ENCODE peak calls at places on chromosomes 2 and 18, in nine cellular contexts. R is K562; E is A549; Q is upper lobe of right lung; D is adrenal gland; I is heart left ventricle; L is CD8-positive, alpha-beta T cell; G is right lobe of liver; H is HCT116. X is an unnamed sample. For H3K9me3, the result is how much of the 10 kb centered on the place peaks cover.

GRCh38 chr2:149363953-149364352 is 33.6 kb downstream of the LYPD6 start:
- DNase-seq in R (no peak), G (no peak), L (no peak), D (no peak), Q (no peak), E (no peak), H (no peak), I (no peak), X (no peak)

GRCh38 chr18:49335677-49336076 is 124.8 kb downstream of the DYM start:
- DNase-seq in D (no peak), L (no peak), H (no peak), I (no peak), E (peak), G (no peak), Q (no peak), R (peak), X (no peak)

GRCh38 chr18:292271-292670 is 24.4 kb upstream of the THOC1 start:
- DNase-seq in Q (no peak), R (no peak), H (no peak), L (no peak), I (no peak), D (no peak), G (no peak), E (no peak), X (no peak)

GRCh38 chr2:239093956-239094355 is 246.1 kb downstream of the TWIST2 start:
- DNase-seq in E (no peak), Q (no peak), R (no peak), H (no peak), D (peak), G (no peak), L (no peak), I (no peak), X (no peak)

GRCh38 chr2:173623411-173624076 is 268.9 kb downstream of the CDCA7 start:
- DNase-seq in H (no peak), L (no peak), I (no peak), Q (no peak), R (no peak), D (no peak), G (no peak), E (no peak), X (no peak)

GRCh38 chr2:9811679-9812511 is 31.4 kb upstream of the TAF1B start:
- DNase-seq in G (no peak), E (no peak), R (no peak), H (no peak), L (no peak), I (no peak), D (no peak), Q (no peak), X (peak)

GRCh38 chr18:3251249-3251962 is 3.8 kb downstream of the MYL12A start:
- DNase-seq in L (no peak), D (no peak), I (no peak), R (no peak), E (no peak), G (no peak), H (no peak), Q (no peak), X (no peak)

GRCh38 chr2:23456881-23457760 is 72.1 kb downstream of the KLHL29 start:
- DNase-seq in Q (no peak), D (no peak), E (no peak), L (no peak), H (no peak), R (no peak), I (no peak), G (no peak), X (no peak)

GRCh38 chr2:67649331-67650071 is 252.4 kb downstream of the ETAA1 start:
- DNase-seq in Q (no peak), L (no peak), E (peak), H (no peak), R (no peak), I (peak), D (peak), G (no peak), X (no peak)

GRCh38 chr2:65057391-65058052 is 1.3 kb downstream of the CEP68 start:
- DNase-seq in H (no peak), R (peak), I (no peak), E (no peak), L (peak), G (no peak), D (no peak), Q (no peak), X (no peak)

GRCh38 chr18:12038082-12038660 is 55.5 kb upstream of the ANKRD62 start:
- DNase-seq in D (no peak), R (no peak), E (no peak), L (no peak), G (no peak), Q (no peak), I (peak), H (no peak), X (no peak)

GRCh38 chr2:8409461-8410260 is 272.2 kb upstream of the ID2 start:
- DNase-seq in E (no peak), R (no peak), L (no peak), D (peak), H (no peak), Q (no peak), I (no peak), G (no peak), X (no peak)

GRCh38 chr2:10242451-10242850 is 60.3 kb upstream of the HPCAL1 start:
- DNase-seq in D (no peak), I (no peak), E (no peak), H (no peak), G (peak), R (no peak), Q (peak), L (no peak), X (peak)

GRCh38 chr18:46054956-46055831 is 16.9 kb downstream of the PSTPIP2 start:
- DNase-seq in H (no peak), G (no peak), Q (no peak), I (no peak), L (no peak), E (no peak), D (no peak), R (peak), X (no peak)

DNA sequence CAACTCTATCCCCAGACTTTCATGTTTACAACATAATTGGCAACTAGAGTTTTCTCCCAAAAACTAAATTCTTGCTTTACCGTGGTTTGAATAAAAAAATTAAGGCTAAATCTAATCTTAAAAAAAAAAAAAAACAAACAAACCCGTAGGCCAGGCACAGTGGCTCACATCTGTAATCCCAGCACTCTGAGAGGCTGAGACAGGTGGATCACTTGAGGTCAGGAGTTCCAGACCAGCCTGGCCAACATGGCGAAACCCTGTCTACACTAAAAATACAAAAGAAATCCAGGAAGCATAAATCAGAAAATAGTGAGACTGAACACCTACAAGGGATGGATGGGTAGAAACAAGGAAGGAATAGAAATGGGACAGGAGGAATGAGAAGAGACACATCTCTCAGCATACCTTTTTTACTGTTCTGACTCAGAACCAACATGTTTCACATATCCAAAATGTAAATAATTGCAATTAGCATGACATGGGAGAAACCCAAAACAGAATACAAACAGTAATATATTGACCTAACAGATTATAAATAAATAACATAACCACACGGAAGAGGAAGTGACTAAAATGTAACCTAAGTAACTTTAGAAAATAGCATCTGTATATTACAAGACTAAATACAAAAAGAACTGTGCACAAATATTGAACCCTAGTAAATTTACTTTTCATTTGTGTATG is 17.5 kb downstream of the MGAT4A start:
- DNase-seq in E (no peak), L (no peak), I (no peak), H (no peak), Q (no peak), G (no peak), R (no peak), D (no peak), X (no peak)
- H3K4me3 ChIP-seq in E (no peak), L (no peak), I (no peak), H (no peak), Q (no peak), G (no peak), R (no peak), D (no peak), X (no peak)

GRCh38 chr2:5690718-5691658 is 1.2 kb upstream of the SOX11 start:
- DNase-seq in H (no peak), G (no peak), R (no peak), D (no peak), Q (no peak), I (no peak), L (no peak), E (no peak), X (no peak)

GRCh38 chr2:5690231-5690630 is 2.0 kb upstream of the SOX11 start:
- DNase-seq in H (no peak), I (no peak), G (no peak), L (no peak), D (no peak), E (no peak), Q (no peak), R (no peak), X (no peak)

GRCh38 chr2:5692561-5693287 is 540 bp downstream of the SOX11 start:
- DNase-seq in Q (no peak), G (no peak), I (no peak), L (no peak), E (peak), H (no peak), R (no peak), D (no peak), X (no peak)

GRCh38 chr2:5693288-5694015 is 1.3 kb downstream of the SOX11 start:
- DNase-seq in G (no peak), L (no peak), H (no peak), E (peak), Q (no peak), D (no peak), I (no peak), R (no peak), X (no peak)

DNA sequence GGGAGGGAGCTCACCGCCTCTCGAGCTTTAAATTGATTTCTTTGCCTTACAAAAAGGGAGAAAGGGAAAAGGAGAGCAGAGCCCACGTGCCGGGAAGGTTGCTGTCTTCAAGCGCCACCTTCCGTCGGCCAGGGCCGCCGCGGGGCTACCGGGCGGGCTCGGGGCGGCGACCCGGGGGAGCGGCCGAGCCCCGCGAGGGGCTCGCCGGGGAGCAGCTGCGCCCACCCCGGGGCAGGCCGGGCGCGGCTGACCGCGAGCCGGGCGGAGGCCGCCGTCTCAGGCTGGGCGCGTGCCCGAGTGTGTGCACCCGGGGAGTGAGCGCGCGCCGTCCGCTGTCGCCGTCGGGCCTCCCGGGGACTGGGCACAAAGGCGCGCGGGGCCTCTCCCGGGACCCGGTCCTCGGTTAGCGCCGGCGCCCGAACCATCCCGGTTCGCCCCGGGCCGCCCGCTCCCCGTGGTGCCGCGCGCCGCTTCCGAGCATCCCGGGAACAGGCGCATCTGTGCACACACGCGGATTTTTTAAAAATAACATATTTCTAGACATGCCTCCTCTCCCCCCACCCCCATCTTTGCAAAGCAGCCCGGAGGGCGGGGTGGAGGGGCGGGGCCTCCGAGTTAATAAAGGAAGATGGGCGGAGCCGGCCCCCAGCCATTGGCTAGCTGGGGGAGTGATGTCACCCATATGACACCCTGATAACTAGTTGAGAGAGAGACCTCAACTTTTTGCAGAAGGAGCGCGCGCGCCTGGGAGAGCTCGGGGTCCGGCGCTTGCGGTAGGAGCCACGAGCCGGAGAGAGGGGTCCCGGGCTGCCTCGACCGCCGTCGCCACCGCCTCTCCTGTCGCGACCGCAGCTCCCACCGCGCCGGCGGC is at the start of gene SOX11:
- DNase-seq in H (no peak), L (no peak), D (no peak), Q (no peak), E (no peak), G (no peak), I (peak), R (no peak), X (no peak)
- TF ChIP-seq CTCF in H (no peak), L (no peak), D (no peak), Q (no peak), E (no peak), G (no peak), I (no peak), R (no peak), X (no peak)

GRCh38 chr18:78976697-78977626 is 2.7 kb upstream of the SALL3 start:
- DNase-seq in D (no peak), G (no peak), E (no peak), L (no peak), R (no peak), I (no peak), H (no peak), Q (no peak), X (no peak)

GRCh38 chr18:78978336-78979057 is 1.1 kb upstream of the SALL3 start:
- DNase-seq in D (no peak), I (no peak), Q (no peak), G (no peak), L (no peak), H (no peak), R (no peak), E (no peak), X (no peak)

GRCh38 chr18:78979682-78980278 is at the start of gene SALL3:
- DNase-seq in G (no peak), E (no peak), L (no peak), H (no peak), Q (no peak), D (no peak), R (no peak), I (no peak), X (no peak)

GRCh38 chr18:78979058-78979680 is 449 bp upstream of the SALL3 start:
- DNase-seq in L (no peak), E (no peak), G (no peak), R (no peak), D (no peak), I (no peak), Q (no peak), H (no peak), X (no peak)

DNA sequence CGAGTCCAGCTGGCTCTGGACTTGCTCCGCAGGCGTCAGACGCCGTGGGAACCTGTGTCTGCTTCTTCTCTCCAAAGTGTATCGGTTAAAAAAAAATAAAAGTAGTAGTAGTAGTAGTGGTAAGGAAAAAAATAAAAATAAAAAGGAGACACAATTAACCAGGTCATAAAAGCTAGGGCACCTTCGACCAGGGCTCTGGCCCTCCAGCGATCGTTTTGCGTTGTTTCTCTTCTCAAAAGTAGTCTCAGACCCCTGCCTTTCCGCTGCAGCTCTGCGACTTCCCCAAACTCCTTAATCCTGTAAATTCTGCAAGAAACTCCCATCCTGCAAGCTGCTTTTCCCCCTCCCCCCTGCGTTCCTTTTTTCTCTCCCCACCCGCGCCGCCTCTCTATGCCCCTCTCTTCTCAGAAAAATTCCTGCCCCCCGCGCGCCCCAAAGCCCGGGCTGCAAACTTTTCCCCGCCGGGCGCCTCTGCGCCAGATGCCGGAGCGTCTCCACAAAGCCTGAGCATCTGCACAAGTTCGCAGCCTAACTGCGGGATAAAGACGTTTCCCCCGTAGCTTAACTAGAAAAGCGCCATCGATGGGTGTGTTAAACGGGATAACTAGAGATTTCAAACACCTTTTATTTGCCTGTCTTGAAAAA is 1.9 kb upstream of the SALL3 start:
- DNase-seq in H (no peak), G (no peak), L (no peak), I (no peak), E (no peak), Q (no peak), R (no peak), D (no peak), X (no peak)
- H3K9me3 ChIP-seq in H (under half), G (under half), L (under half), I (under half), E (under half), Q (under half), R (under half), D (under half), X (under half)

GRCh38 chr2:54103454-54104314 is 11.7 kb upstream of the ACYP2 start:
- DNase-seq in E (peak), H (peak), R (peak), D (peak), G (peak), Q (no peak), L (peak), I (peak), X (peak)
- H3K4me3 ChIP-seq in E (no peak), H (no peak), R (no peak), D (no peak), G (no peak), Q (no peak), L (no peak), I (no peak), X (no peak)

GRCh38 chr18:33818145-33818544 is 240.1 kb downstream of the ASXL3 start:
- DNase-seq in D (no peak), R (no peak), E (no peak), L (no peak), H (no peak), I (no peak), G (no peak), Q (no peak), X (no peak)

GRCh38 chr18:33817096-33817495 is 239.1 kb downstream of the ASXL3 start:
- DNase-seq in Q (no peak), L (no peak), R (no peak), D (no peak), E (no peak), G (no peak), I (peak), H (no peak), X (no peak)

GRCh38 chr18:33812186-33812585 is 234.2 kb downstream of the ASXL3 start:
- DNase-seq in Q (no peak), D (no peak), I (no peak), H (no peak), E (no peak), G (no peak), L (no peak), R (no peak), X (no peak)
- TF ChIP-seq CTCF in Q (no peak), D (no peak), I (no peak), H (no peak), E (no peak), G (no peak), L (no peak), R (no peak), X (no peak)

GRCh38 chr2:228819701-228820100 is 451.4 kb downstream of the PID1 start:
- DNase-seq in E (no peak), L (no peak), G (no peak), Q (no peak), I (no peak), D (no peak), R (no peak), H (no peak), X (no peak)
- H3K9me3 ChIP-seq in E (under half), L (under half), G (under half), Q (under half), I (under half), D (under half), R (under half), H (under half), X (under half)

X was measured in suprapubic skin.